ENCODE peak calls at places on chromosomes 4 and X, in five cellular contexts. S is H9, Z is progenitor cell of endocrine pancreas, H is GM20000, Y is Peyer's patch. L is an unnamed sample.

GRCh38 chrX:46758956-46759644 is at the start of gene SLC9A7:
- DNase-seq in S (peak; percentile 85), Z (peak; percentile 77), H (peak; percentile 83), Y (peak; percentile 78), L (peak; percentile 78)

GRCh38 chr4:53313510-53313909 is 52.4 kb downstream of the SCFD2 start:
- DNase-seq in S (peak; percentile 50), Z (no peak), H (no peak), Y (no peak), L (no peak)

GRCh38 chrX:41750720-41751119 is 26.7 kb downstream of the GPR82 start:
- DNase-seq in S (no peak), Z (no peak), H (no peak), Y (no peak), L (no peak)

GRCh38 chrX:29617276-29617675 is 598.1 kb upstream of the MAGEB2 start:
- DNase-seq in S (no peak), Z (no peak), H (no peak), Y (no peak), L (no peak)

GRCh38 chr4:39587881-39588280 is 50.8 kb downstream of the SMIM14 start:
- DNase-seq in S (no peak), Z (no peak), H (no peak), Y (no peak), L (no peak)

GRCh38 chr4:8647626-8648025 is 55.1 kb downstream of the CPZ start:
- DNase-seq in S (peak; percentile 31), Z (no peak), H (no peak), Y (no peak), L (no peak)

GRCh38 chr4:3321295-3321889 is 28.6 kb downstream of the RGS12 start:
- DNase-seq in S (no peak), Z (no peak), H (no peak), Y (no peak), L (no peak)

GRCh38 chr4:88628746-88629145 is 36.5 kb downstream of the HERC3 start:
- DNase-seq in S (no peak), Z (no peak), H (no peak), Y (no peak), L (no peak)

GRCh38 chr4:100372432-100372831 is 145.4 kb downstream of the EMCN start:
- DNase-seq in S (no peak), Z (no peak), H (no peak), Y (no peak), L (no peak)

GRCh38 chr4:14264437-14264836 is 636.9 kb upstream of the BOD1L1 start:
- DNase-seq in S (peak; percentile 35), Z (no peak), H (no peak), Y (no peak), L (no peak)

GRCh38 chr4:88865466-88865865 is 167.8 kb upstream of the NAP1L5 start:
- DNase-seq in S (no peak), Z (no peak), H (no peak), Y (no peak), L (no peak)

GRCh38 chr4:159283697-159284492 is 181.0 kb downstream of the RAPGEF2 start:
- DNase-seq in S (no peak), Z (no peak), H (no peak), Y (no peak), L (no peak)

GRCh38 chrX:1581132-1581531 is 10.3 kb upstream of the AKAP17A start:
- DNase-seq in S (peak; percentile 56), Z (no peak), H (peak; percentile 63), Y (peak; percentile 68), L (peak; percentile 49)

GRCh38 chr4:42296196-42296595 is 101.1 kb upstream of the SHISA3 start:
- DNase-seq in S (no peak), Z (no peak), H (no peak), Y (no peak), L (no peak)

GRCh38 chrX:99413317-99413716 is 996.8 kb downstream of the PCDH19 start:
- DNase-seq in S (no peak), Z (no peak), H (no peak), Y (no peak), L (no peak)

GRCh38 chr4:119130365-119131065 is 5.1 kb upstream of the MYOZ2 start:
- DNase-seq in S (no peak), Z (no peak), H (no peak), Y (no peak), L (no peak)

GRCh38 chr4:66489783-66490452 is 819.6 kb upstream of the EPHA5 start:
- DNase-seq in S (no peak), Z (no peak), H (no peak), Y (no peak), L (no peak)

GRCh38 chr4:108216510-108216909 is 47.8 kb upstream of the LEF1 start:
- DNase-seq in S (no peak), Z (no peak), H (no peak), Y (no peak), L (no peak)

GRCh38 chr4:152696764-152697250 is 17.0 kb upstream of the TMEM154 start:
- DNase-seq in S (no peak), Z (no peak), H (peak; percentile 84), Y (peak; percentile 71), L (peak; percentile 84)

GRCh38 chr4:7045961-7046921 is 3.1 kb downstream of the TADA2B start:
- DNase-seq in S (no peak), Z (no peak), H (peak; percentile 72), Y (peak; percentile 56), L (peak; percentile 47)

GRCh38 chr4:160091631-160092030 is 988.8 kb downstream of the RAPGEF2 start:
- DNase-seq in S (no peak), Z (no peak), H (no peak), Y (no peak), L (no peak)

GRCh38 chrX:119417376-119417775 is 18.2 kb downstream of the SLC25A43 start:
- DNase-seq in S (no peak), Z (no peak), H (no peak), Y (no peak), L (no peak)

GRCh38 chrX:119421306-119421705 is 22.2 kb downstream of the SLC25A43 start:
- DNase-seq in S (no peak), Z (no peak), H (no peak), Y (no peak), L (no peak)

GRCh38 chrX:119419146-119419545 is 20.0 kb downstream of the SLC25A43 start:
- DNase-seq in S (no peak), Z (no peak), H (no peak), Y (no peak), L (no peak)

GRCh38 chrX:119419898-119420297 is 20.8 kb downstream of the SLC25A43 start:
- DNase-seq in S (no peak), Z (no peak), H (no peak), Y (no peak), L (no peak)

GRCh38 chrX:119417842-119418241 is 18.7 kb downstream of the SLC25A43 start:
- DNase-seq in S (no peak), Z (no peak), H (no peak), Y (no peak), L (no peak)
- TF ChIP-seq CTCF in S (no peak), Z (no peak), H (no peak), Y (no peak), L (peak; percentile 37)

DNA sequence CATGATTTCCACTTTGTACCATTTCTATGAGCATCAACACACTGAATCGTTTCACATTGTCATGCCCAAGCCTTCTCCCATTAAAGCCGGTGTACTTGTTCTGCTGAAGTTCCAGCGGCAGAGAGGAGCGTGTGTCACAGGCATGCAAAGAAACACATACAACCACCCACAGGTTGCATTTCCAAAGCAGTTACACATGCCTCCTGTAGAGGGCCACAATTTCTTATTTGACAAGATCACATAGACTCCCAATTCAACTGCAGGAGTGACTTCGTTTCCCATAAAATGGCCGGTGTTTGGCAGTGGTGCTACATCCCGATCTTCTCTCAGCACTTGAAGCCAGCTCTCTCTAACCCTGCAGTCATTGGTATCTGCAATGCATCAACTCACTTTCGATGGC is 992.6 kb downstream of the NLGN4X start:
- DNase-seq in S (peak; percentile 49), Z (peak; percentile 10), H (no peak), Y (no peak), L (no peak)
- TF ChIP-seq CTCF in S (peak; percentile 65), Z (peak; percentile 63), H (no peak), Y (no peak), L (no peak)

DNA sequence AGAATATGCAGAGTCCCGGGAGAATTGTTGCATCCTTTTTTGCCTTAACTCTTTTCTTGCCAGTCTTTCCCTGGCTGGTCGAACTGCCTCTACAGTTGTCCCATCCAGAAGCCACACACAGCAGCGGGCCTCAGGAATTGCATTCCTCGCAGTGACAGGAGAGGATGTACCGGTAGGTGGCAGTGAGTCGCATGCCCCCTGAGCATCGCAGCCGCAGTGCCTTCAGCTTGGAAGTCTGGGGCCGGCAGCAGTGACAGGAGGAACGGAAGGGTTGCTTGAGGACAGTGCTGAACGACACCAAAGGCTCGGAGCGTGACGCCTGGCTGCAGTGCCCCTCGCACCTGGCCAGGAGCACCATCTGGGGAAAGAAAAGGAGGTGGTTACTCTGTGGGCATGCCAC is 23.5 kb downstream of the NDP start:
- DNase-seq in S (peak; percentile 78), Z (peak; percentile 16), H (peak; percentile 2), Y (no peak), L (no peak)
- TF ChIP-seq CTCF in S (peak; percentile 60), Z (peak; percentile 58), H (no peak), Y (no peak), L (peak; percentile 37)

DNA sequence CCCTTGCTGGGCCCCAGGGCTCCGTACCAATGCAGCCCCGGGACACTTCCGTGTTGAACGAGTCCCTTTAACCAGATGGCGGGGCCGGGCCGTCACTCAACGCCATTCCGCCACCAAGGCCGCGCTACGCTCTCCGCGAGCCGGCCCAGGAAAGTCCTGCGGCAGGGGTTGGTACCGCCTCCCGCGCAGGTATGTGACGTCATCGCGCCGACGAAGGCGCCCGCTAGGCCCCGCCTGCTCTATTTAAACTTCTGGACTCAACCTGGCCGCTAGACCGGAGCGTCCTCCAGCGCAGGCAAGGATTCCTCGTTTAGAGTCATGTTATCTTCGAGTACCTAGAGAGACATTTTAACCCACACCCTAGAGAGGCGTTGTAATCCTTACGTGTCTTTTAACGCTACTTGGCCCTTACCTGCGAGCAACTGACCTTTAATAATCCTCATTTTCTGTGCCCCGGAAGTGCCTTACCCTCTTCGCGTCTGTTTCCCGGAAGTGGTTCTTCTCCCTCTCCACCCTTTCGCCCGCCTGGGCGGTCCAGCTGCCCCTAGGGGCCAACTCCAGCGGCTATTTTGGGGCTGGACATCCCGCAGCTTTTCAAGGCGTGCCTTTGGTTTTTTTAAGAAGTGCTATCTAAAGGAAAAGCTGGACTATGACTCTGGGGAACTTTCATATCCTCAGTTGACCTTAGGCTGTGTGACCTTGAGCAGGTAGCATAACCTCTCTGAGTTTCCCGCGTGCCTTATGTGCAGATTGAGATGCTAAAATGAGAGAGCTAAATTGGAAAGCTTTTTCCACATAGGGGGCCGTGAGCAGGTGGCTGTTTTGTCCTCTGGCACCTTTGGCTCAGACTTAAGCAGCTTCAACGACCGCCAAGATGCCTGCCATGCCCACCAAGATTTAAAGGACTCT is at the start of gene PNPLA4:
- DNase-seq in S (peak; percentile 85), Z (peak; percentile 67), H (peak; percentile 76), Y (peak; percentile 87), L (peak; percentile 88)
- TF ChIP-seq CTCF in S (peak; percentile 27), Z (peak; percentile 25), H (no peak), Y (no peak), L (peak; percentile 44)

DNA sequence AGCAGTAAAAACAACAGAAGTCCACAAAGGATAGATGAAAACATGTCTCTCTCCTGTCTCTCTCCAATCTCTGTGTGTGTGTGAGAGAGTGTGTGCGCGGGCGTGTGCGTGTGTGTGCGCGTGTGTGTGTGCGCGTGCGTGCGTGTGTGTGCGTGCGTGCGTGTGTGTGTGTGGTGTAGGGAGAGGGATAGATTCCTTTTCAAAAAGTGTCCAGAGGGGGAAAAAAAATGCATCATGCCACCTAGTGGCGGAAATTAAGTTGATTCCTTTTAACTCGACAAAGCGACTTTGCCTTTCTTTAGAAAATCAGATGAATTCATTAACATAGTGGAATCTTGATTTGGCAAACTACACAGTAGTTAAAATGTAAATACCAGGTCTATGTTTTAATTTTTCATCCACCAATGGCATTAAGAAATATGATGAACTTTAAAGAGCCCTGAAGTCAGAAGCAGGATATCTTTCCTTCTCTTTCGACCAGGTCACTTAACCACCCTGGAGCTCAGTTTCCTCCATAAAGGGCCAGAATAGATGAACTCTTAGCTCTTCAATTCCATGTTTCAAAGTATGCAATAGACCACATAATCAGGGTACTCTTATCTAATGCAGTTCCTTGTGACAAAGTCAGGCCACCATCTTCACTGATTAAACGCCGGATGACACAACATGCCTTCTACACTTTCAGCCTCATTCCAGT is 162.9 kb downstream of the FBXO8 start:
- DNase-seq in S (peak; percentile 45), Z (peak; percentile 34), H (peak; percentile 28), Y (no peak), L (peak; percentile 36)
- TF ChIP-seq CTCF in S (peak; percentile 64), Z (peak; percentile 64), H (peak; percentile 29), Y (peak; percentile 64), L (peak; percentile 59)

L was measured in GM13977.